ENCODE peak calls at places on chromosomes 3 and 15, in four cellular contexts. K is GM12878, H is NT2/D1, U is astrocyte. G is an unnamed sample.
A peak's percentile ranks its signal among the peaks of the same experiment; 100 is the strongest.

GRCh38 chr15:95182081-95182480 is 950.7 kb downstream of the MCTP2 start:
- DNase-seq in H (no peak), K (no peak), U (no peak), G (no peak)

GRCh38 chr3:21551019-21551418 is 200.0 kb downstream of the ZNF385D start:
- DNase-seq in K (no peak), H (no peak), U (peak; percentile 30), G (no peak)

GRCh38 chr15:31488437-31489204 is 162.0 kb downstream of the KLF13 start:
- DNase-seq in U (peak; percentile 81), K (peak; percentile 78), H (peak; percentile 59), G (peak; percentile 89)

GRCh38 chr15:27871078-27871695 is 227.9 kb downstream of the OCA2 start:
- DNase-seq in K (no peak), H (no peak), U (no peak), G (no peak)

GRCh38 chr3:4717363-4717740 is 224.2 kb downstream of the ITPR1 start:
- DNase-seq in K (no peak), H (no peak), U (no peak), G (no peak)

GRCh38 chr3:46987485-46988401 is 8.3 kb downstream of the NBEAL2 start:
- DNase-seq in U (no peak), H (no peak), K (peak; percentile 63), G (peak; percentile 74)

GRCh38 chr3:4795905-4796304 is 183.3 kb upstream of the BHLHE40 start:
- DNase-seq in H (no peak), K (no peak), U (peak; percentile 62), G (no peak)

GRCh38 chr3:165336786-165337185 is 140.6 kb upstream of the SLITRK3 start:
- DNase-seq in U (peak; percentile 41), H (no peak), K (no peak), G (no peak)

GRCh38 chr15:39345176-39345575 is 235.7 kb upstream of the THBS1 start:
- DNase-seq in U (no peak), K (no peak), H (peak; percentile 3), G (no peak)

GRCh38 chr15:60682115-60682514 is 203.2 kb upstream of the ICE2 start:
- DNase-seq in H (no peak), U (peak; percentile 56), K (no peak), G (no peak)

GRCh38 chr3:55127565-55127964 is 199.7 kb upstream of the LRTM1 start:
- DNase-seq in H (no peak), K (no peak), U (no peak), G (no peak)

GRCh38 chr15:42146551-42147430 is 9.6 kb downstream of the PLA2G4F start:
- DNase-seq in H (no peak), U (no peak), K (no peak), G (peak; percentile 64)

GRCh38 chr15:80003171-80003570 is 32.2 kb upstream of the BCL2A1 start:
- DNase-seq in K (no peak), U (no peak), H (no peak), G (no peak)

GRCh38 chr15:68637755-68638405 is 59.1 kb downstream of the CORO2B start:
- DNase-seq in U (no peak), K (no peak), H (no peak), G (no peak)

GRCh38 chr15:55588070-55588817 is at the start of gene PYGO1:
- DNase-seq in K (no peak), U (peak; percentile 59), H (peak; percentile 40), G (peak; percentile 7)

DNA sequence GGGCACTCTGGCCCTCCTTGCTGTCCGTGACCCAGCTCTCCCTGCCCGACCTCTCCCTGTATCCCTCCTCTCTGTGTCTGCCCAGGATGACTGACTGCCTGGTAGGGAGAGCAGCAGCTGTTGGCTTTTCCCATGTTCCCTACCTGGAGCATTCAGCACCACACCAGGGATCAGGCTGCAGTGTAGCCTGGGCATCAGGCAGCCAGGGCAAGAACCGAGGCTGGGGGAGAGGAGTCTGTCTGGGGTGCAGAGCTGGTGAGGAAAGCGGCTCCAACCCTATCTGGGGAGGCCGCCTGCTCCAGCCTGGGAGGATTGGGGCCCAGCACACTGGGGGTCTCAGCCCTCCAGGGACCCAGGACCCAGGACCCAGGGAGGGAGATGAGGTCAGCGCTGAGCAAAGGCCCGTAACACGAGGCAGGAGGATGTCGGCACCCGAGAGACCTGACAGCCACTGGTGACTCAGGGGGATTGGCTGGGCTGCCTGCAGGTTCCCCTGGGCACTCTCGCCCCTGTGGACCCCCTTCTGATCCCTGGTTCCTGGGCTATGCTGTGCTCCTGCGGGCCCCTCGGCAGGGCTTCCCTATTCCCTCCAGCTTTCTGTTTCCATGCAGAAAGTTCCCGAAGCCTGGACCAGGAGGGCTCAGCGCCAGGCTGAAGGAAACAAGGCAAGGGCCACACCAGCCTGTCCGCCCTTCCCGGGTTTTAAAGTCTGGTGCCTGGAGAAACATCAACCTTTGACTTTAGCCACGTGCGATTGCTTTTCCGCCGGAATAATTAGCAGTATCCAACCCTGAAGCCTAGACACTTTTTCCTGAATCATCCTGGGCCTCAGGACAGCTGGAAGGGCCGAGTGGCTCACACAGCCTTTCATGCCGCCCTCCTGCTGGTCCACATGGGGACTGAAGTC is 128.2 kb upstream of the MEF2A start:
- DNase-seq in K (no peak), U (no peak), H (no peak), G (no peak)
- H3K4me1 ChIP-seq in K (peaks cover 23% of the 10 kb centered on the region), U (peaks cover 28% of the 10 kb centered on the region), H (peaks cover 21% of the 10 kb centered on the region), G (peaks cover 7% of the 10 kb centered on the region)

GRCh38 chr3:58858126-58858525 is 191.6 kb upstream of the FAM3D start:
- DNase-seq in U (no peak), K (no peak), H (no peak), G (no peak)

GRCh38 chr3:58861551-58861950 is 188.3 kb downstream of the CFAP20DC start:
- DNase-seq in K (no peak), U (no peak), H (no peak), G (no peak)

DNA sequence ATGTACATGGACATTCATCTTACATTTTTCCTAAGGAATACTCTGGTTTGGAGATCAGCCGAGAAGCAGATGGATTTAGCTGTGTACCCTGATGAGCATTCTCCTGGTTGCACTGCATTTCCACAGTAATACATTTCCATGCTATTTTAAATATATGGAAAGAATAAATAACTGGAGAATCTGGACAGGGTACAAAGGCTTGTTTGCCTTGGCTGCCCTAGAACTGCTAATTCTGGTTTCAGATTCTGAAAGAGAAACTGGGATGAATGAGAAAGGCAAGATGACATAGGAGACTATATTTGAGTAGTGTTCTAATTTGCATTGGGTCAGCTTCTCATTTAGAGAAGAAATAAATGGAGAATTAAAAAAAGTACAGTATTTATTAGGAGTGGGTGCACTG is 190.8 kb upstream of the FAM3D start:
- DNase-seq in H (no peak), U (no peak), K (no peak), G (no peak)
- H3K4me1 ChIP-seq in H (no peaks in the 10 kb centered on the region), U (no peaks in the 10 kb centered on the region), K (no peaks in the 10 kb centered on the region), G (no peaks in the 10 kb centered on the region)

GRCh38 chr3:151499198-151499597 is 38.3 kb upstream of the IGSF10 start:
- DNase-seq in K (no peak), H (no peak), U (no peak), G (peak; percentile 3)

GRCh38 chr3:151501171-151501790 is 40.4 kb upstream of the IGSF10 start:
- DNase-seq in H (no peak), U (no peak), K (no peak), G (no peak)

GRCh38 chr3:151504606-151505005 is 43.7 kb upstream of the IGSF10 start:
- DNase-seq in H (no peak), K (no peak), U (no peak), G (no peak)

GRCh38 chr3:151501905-151502615 is 41.2 kb upstream of the IGSF10 start:
- DNase-seq in U (no peak), K (no peak), H (no peak), G (no peak)

DNA sequence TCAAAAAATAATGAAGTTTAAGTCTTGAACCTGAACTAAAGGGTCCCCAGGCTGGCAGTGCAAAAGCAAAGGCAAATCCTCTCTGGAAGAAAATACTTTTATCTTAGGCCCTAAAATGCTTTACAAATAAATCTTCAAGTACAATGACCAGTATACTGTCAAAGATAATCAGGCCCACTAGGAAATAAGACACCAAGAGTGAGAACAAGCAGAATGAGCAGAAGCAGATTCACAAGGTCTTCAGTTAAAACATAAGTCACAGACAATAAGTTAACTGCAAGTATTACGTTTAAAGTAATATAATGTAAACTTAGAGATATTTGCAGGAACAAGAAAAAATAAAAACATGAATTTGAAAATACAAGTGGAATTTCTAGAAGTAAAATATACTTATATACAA is 42.2 kb upstream of the IGSF10 start:
- DNase-seq in U (no peak), K (no peak), H (no peak), G (no peak)
- H3K4me1 ChIP-seq in U (no peaks in the 10 kb centered on the region), K (no peaks in the 10 kb centered on the region), H (no peaks in the 10 kb centered on the region), G (no peaks in the 10 kb centered on the region)

GRCh38 chr15:90560229-90560771 is 30.6 kb downstream of the CRTC3 start:
- DNase-seq in U (peak; percentile 97), H (no peak), K (no peak), G (no peak)
- H3K4me1 ChIP-seq in U (peaks cover 28% of the 10 kb centered on the region), H (peaks cover 5% of the 10 kb centered on the region), K (peaks cover 46% of the 10 kb centered on the region), G (peaks cover 19% of the 10 kb centered on the region)

G was measured in small intestine.